ENCODE peak calls at places on chromosomes 4 and X, in eight cellular contexts. P, R, F, A, N, U, G and C are unnamed samples.

GRCh38 chrX:45710081-45710801 is 509.6 kb upstream of the DIPK2B start:
- ATAC-seq in P (no peak), R (no peak), F (no peak), A (no peak), N (peak; percentile 91), U (no peak), G (peak; percentile 87), C (no peak)

GRCh38 chr4:180160195-180160985 is 2082.8 kb upstream of the TENM3 start:
- ATAC-seq in P (no peak), R (no peak), F (no peak), A (no peak), N (no peak), U (no peak), G (no peak), C (no peak)

GRCh38 chr4:108370291-108370690 is 201.6 kb upstream of the LEF1 start:
- ATAC-seq in P (no peak), R (no peak), F (no peak), A (no peak), N (no peak), U (no peak), G (no peak), C (no peak)

GRCh38 chr4:56723831-56724230 is 42.7 kb upstream of the HOPX start:
- ATAC-seq in P (no peak), R (no peak), F (no peak), A (no peak), N (no peak), U (no peak), G (no peak), C (no peak)

GRCh38 chr4:23429497-23429896 is 460.4 kb downstream of the PPARGC1A start:
- ATAC-seq in P (no peak), R (no peak), F (no peak), A (no peak), N (no peak), U (no peak), G (no peak), C (no peak)

GRCh38 chr4:169024762-169025161 is 14.7 kb upstream of the CBR4 start:
- ATAC-seq in P (peak; percentile 96), R (peak; percentile 71), F (peak; percentile 50), A (peak; percentile 82), N (peak; percentile 90), U (peak; percentile 58), G (peak; percentile 93), C (no peak)

GRCh38 chr4:66575024-66575696 is 904.9 kb upstream of the EPHA5 start:
- ATAC-seq in P (peak; percentile 38), R (peak; percentile 47), F (no peak), A (no peak), N (peak; percentile 98), U (no peak), G (no peak), C (no peak)

GRCh38 chr4:94216394-94216793 is 8.7 kb downstream of the SMARCAD1 start:
- ATAC-seq in P (no peak), R (no peak), F (no peak), A (no peak), N (no peak), U (no peak), G (no peak), C (no peak)

GRCh38 chr4:183563874-183564273 is 59.0 kb downstream of the ING2 start:
- ATAC-seq in P (no peak), R (peak; percentile 83), F (no peak), A (peak; percentile 56), N (peak; percentile 59), U (no peak), G (no peak), C (peak; percentile 83)

GRCh38 chr4:37236165-37236564 is 8.4 kb upstream of the NWD2 start:
- ATAC-seq in P (no peak), R (no peak), F (no peak), A (no peak), N (no peak), U (no peak), G (no peak), C (no peak)

GRCh38 chr4:88725143-88725542 is 27.5 kb upstream of the NAP1L5 start:
- ATAC-seq in P (no peak), R (no peak), F (no peak), A (no peak), N (no peak), U (no peak), G (no peak), C (no peak)
- TF ChIP-seq POLR2A in P (no peak), R (no peak), F (no peak), A (no peak), N (no peak), U (no peak), G (no peak), C (no peak)

GRCh38 chrX:24147165-24147564 is 2.4 kb upstream of the ZFX start:
- ATAC-seq in P (no peak), R (no peak), F (no peak), A (no peak), N (no peak), U (no peak), G (no peak), C (no peak)

GRCh38 chrX:24146283-24146865 is 3.2 kb upstream of the ZFX start:
- ATAC-seq in P (no peak), R (no peak), F (no peak), A (no peak), N (no peak), U (no peak), G (no peak), C (no peak)

GRCh38 chrX:24149346-24150050 is at the start of gene ZFX:
- ATAC-seq in P (peak; percentile 53), R (peak; percentile 86), F (peak; percentile 50), A (peak; percentile 66), N (peak; percentile 79), U (no peak), G (peak; percentile 71), C (peak; percentile 77)

GRCh38 chrX:24148535-24149345 is 789 bp upstream of the ZFX start:
- ATAC-seq in P (no peak), R (no peak), F (peak; percentile 5), A (no peak), N (no peak), U (no peak), G (no peak), C (peak; percentile 0)

GRCh38 chrX:24148118-24148517 is 1.4 kb upstream of the ZFX start:
- ATAC-seq in P (no peak), R (no peak), F (no peak), A (no peak), N (no peak), U (no peak), G (no peak), C (no peak)
- H3K4me3 ChIP-seq in P (no peak overlapping the region), R (no peak overlapping the region), F (peak overlapping the region; percentile 85), A (peak overlapping the region; percentile 89), N (peak overlapping the region; percentile 85), U (no peak overlapping the region), G (no peak overlapping the region), C (peak overlapping the region; percentile 67)

GRCh38 chr4:153651041-153651960 is 32.8 kb upstream of the TLR2 start:
- ATAC-seq in P (peak; percentile 52), R (peak; percentile 86), F (no peak), A (no peak), N (no peak), U (peak; percentile 57), G (no peak), C (peak; percentile 61)
- TF ChIP-seq POLR2A in P (no peak), R (no peak), F (no peak), A (no peak), N (no peak), U (no peak), G (no peak), C (no peak)

GRCh38 chrX:69068295-69069085 is 96.8 kb downstream of the PJA1 start:
- ATAC-seq in P (no peak), R (no peak), F (no peak), A (no peak), N (no peak), U (no peak), G (no peak), C (no peak)

GRCh38 chrX:69066021-69066757 is 99.1 kb downstream of the PJA1 start:
- ATAC-seq in P (no peak), R (no peak), F (no peak), A (no peak), N (no peak), U (no peak), G (no peak), C (no peak)

GRCh38 chrX:69065451-69065850 is 99.8 kb downstream of the PJA1 start:
- ATAC-seq in P (no peak), R (no peak), F (no peak), A (no peak), N (no peak), U (no peak), G (no peak), C (no peak)

GRCh38 chrX:69067841-69068240 is 97.4 kb downstream of the PJA1 start:
- ATAC-seq in P (no peak), R (no peak), F (no peak), A (no peak), N (no peak), U (no peak), G (no peak), C (no peak)

GRCh38 chrX:69066966-69067525 is 98.2 kb downstream of the PJA1 start:
- ATAC-seq in P (no peak), R (no peak), F (no peak), A (no peak), N (no peak), U (no peak), G (no peak), C (no peak)
- H3K4me3 ChIP-seq in P (no peak overlapping the region), R (no peak overlapping the region), F (no peak overlapping the region), A (no peak overlapping the region), N (no peak overlapping the region), U (no peak overlapping the region), G (no peak overlapping the region), C (no peak overlapping the region)

DNA sequence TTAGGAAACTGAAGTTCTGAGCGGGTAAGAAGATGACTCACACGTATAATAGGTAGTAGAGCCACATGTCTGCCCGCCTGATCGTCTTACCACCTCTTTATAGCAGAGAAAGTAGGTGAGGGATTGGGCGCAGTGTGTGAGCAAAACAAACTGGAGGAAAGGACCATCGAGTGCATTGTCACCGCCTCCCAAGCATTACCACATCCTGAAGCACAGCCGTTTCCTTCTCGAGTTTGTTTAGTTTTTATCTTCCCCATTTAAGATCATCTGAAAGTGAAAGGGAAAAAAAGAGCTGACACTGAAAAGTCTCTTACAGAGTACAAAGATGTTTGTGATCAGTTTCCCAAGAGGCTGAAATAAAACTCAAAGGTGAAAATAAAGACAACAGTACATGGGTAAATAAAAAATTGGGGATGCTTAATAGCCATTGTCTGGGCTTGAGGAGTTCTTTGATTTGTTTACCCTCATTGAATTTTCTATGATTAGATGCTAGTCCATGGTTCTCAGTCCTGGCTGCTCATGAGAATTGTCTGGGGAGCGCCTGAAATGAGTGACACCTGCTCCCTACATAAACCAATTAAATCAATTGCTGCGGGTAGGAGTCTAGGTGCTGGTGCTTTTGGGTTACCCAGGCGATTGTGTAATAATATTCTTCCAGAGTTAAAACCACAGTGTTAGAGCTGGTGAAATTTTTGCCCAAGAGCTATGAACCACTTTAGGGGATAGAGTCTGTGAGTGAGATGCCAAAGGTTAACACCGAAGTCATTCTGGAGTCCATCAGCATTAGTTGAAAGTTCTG is 15.0 kb downstream of the PDK3 start:
- ATAC-seq in P (peak; percentile 83), R (peak; percentile 86), F (no peak), A (no peak), N (no peak), U (no peak), G (no peak), C (no peak)
- TF ChIP-seq POLR2A in P (no peak), R (no peak), F (no peak), A (no peak), N (no peak), U (no peak), G (no peak), C (no peak)